ENCODE peak calls at places on chromosomes 13 and 19, in nine cellular contexts. One of them, this sample, is unnamed.
A peak's percentile ranks its signal among the peaks of the same experiment; 100 is the strongest.

GRCh38 chr13:110359840-110360301 is 52.8 kb downstream of the COL4A2 start:
- DNase-seq in activated naive CD8-positive, alpha-beta T cell treated with anti-CD3 and anti-CD28 coated beads, Interleukin-2, amount 10 ng/mL, durations not matched to agents 7 days and 5 days: no peak
- DNase-seq in brain microvascular endothelial cell: peak; percentile 97
- DNase-seq in HEK293T: no peak
- DNase-seq in SHP77: no peak
- DNase-seq in fibroblast of the conjunctiva: no peak
- DNase-seq in COR-L47: no peak
- DNase-seq in dorsolateral prefrontal cortex: no peak
- DNase-seq in NCI-H1092 treated with DMSO at 0.1 percent for 48 hours: no peak
- DNase-seq in this sample: no peak

GRCh38 chr13:48412100-48412556 is 785 bp downstream of the LPAR6 start:
- DNase-seq in activated naive CD8-positive, alpha-beta T cell treated with anti-CD3 and anti-CD28 coated beads, Interleukin-2, amount 10 ng/mL, durations not matched to agents 7 days and 5 days: no peak
- DNase-seq in brain microvascular endothelial cell: no peak
- DNase-seq in HEK293T: no peak
- DNase-seq in SHP77: no peak
- DNase-seq in fibroblast of the conjunctiva: no peak
- DNase-seq in COR-L47: no peak
- DNase-seq in dorsolateral prefrontal cortex: no peak
- DNase-seq in NCI-H1092 treated with DMSO at 0.1 percent for 48 hours: no peak
- DNase-seq in this sample: no peak

GRCh38 chr13:114264886-114265611 is 16.4 kb upstream of the UPF3A start:
- DNase-seq in activated naive CD8-positive, alpha-beta T cell treated with anti-CD3 and anti-CD28 coated beads, Interleukin-2, amount 10 ng/mL, durations not matched to agents 7 days and 5 days: no peak
- DNase-seq in brain microvascular endothelial cell: peak; percentile 87
- DNase-seq in HEK293T: no peak
- DNase-seq in SHP77: no peak
- DNase-seq in fibroblast of the conjunctiva: no peak
- DNase-seq in COR-L47: no peak
- DNase-seq in dorsolateral prefrontal cortex: no peak
- DNase-seq in NCI-H1092 treated with DMSO at 0.1 percent for 48 hours: no peak
- DNase-seq in this sample: no peak

GRCh38 chr13:71079638-71080037 is 787.4 kb downstream of the DACH1 start:
- DNase-seq in activated naive CD8-positive, alpha-beta T cell treated with anti-CD3 and anti-CD28 coated beads, Interleukin-2, amount 10 ng/mL, durations not matched to agents 7 days and 5 days: no peak
- DNase-seq in brain microvascular endothelial cell: peak; percentile 36
- DNase-seq in HEK293T: no peak
- DNase-seq in SHP77: no peak
- DNase-seq in fibroblast of the conjunctiva: no peak
- DNase-seq in COR-L47: no peak
- DNase-seq in dorsolateral prefrontal cortex: no peak
- DNase-seq in NCI-H1092 treated with DMSO at 0.1 percent for 48 hours: no peak
- DNase-seq in this sample: peak; percentile 38

GRCh38 chr13:113320226-113320875 is 23.3 kb downstream of the LAMP1 start:
- DNase-seq in activated naive CD8-positive, alpha-beta T cell treated with anti-CD3 and anti-CD28 coated beads, Interleukin-2, amount 10 ng/mL, durations not matched to agents 7 days and 5 days: no peak
- DNase-seq in brain microvascular endothelial cell: no peak
- DNase-seq in HEK293T: no peak
- DNase-seq in SHP77: no peak
- DNase-seq in fibroblast of the conjunctiva: no peak
- DNase-seq in COR-L47: no peak
- DNase-seq in dorsolateral prefrontal cortex: no peak
- DNase-seq in NCI-H1092 treated with DMSO at 0.1 percent for 48 hours: no peak
- DNase-seq in this sample: no peak

GRCh38 chr19:50427997-50428425 is 4.7 kb upstream of the MYBPC2 start:
- DNase-seq in activated naive CD8-positive, alpha-beta T cell treated with anti-CD3 and anti-CD28 coated beads, Interleukin-2, amount 10 ng/mL, durations not matched to agents 7 days and 5 days: no peak
- DNase-seq in brain microvascular endothelial cell: peak; percentile 73
- DNase-seq in HEK293T: no peak
- DNase-seq in SHP77: no peak
- DNase-seq in fibroblast of the conjunctiva: peak; percentile 30
- DNase-seq in COR-L47: no peak
- DNase-seq in dorsolateral prefrontal cortex: peak; percentile 57
- DNase-seq in NCI-H1092 treated with DMSO at 0.1 percent for 48 hours: no peak
- DNase-seq in this sample: peak; percentile 42

GRCh38 chr19:37654118-37654517 is 1.1 kb downstream of the ZFP30 start:
- DNase-seq in activated naive CD8-positive, alpha-beta T cell treated with anti-CD3 and anti-CD28 coated beads, Interleukin-2, amount 10 ng/mL, durations not matched to agents 7 days and 5 days: no peak
- DNase-seq in brain microvascular endothelial cell: no peak
- DNase-seq in HEK293T: no peak
- DNase-seq in SHP77: no peak
- DNase-seq in fibroblast of the conjunctiva: no peak
- DNase-seq in COR-L47: no peak
- DNase-seq in dorsolateral prefrontal cortex: no peak
- DNase-seq in NCI-H1092 treated with DMSO at 0.1 percent for 48 hours: no peak
- DNase-seq in this sample: peak; percentile 46

GRCh38 chr19:11463391-11463790 is 17.5 kb downstream of the ELAVL3 start:
- DNase-seq in activated naive CD8-positive, alpha-beta T cell treated with anti-CD3 and anti-CD28 coated beads, Interleukin-2, amount 10 ng/mL, durations not matched to agents 7 days and 5 days: no peak
- DNase-seq in brain microvascular endothelial cell: no peak
- DNase-seq in HEK293T: no peak
- DNase-seq in SHP77: no peak
- DNase-seq in fibroblast of the conjunctiva: no peak
- DNase-seq in COR-L47: no peak
- DNase-seq in dorsolateral prefrontal cortex: no peak
- DNase-seq in NCI-H1092 treated with DMSO at 0.1 percent for 48 hours: no peak
- DNase-seq in this sample: no peak

GRCh38 chr13:105634059-105634458 is 901.4 kb downstream of the EFNB2 start:
- DNase-seq in activated naive CD8-positive, alpha-beta T cell treated with anti-CD3 and anti-CD28 coated beads, Interleukin-2, amount 10 ng/mL, durations not matched to agents 7 days and 5 days: no peak
- DNase-seq in brain microvascular endothelial cell: peak; percentile 21
- DNase-seq in HEK293T: no peak
- DNase-seq in SHP77: no peak
- DNase-seq in fibroblast of the conjunctiva: no peak
- DNase-seq in COR-L47: no peak
- DNase-seq in dorsolateral prefrontal cortex: no peak
- DNase-seq in NCI-H1092 treated with DMSO at 0.1 percent for 48 hours: no peak
- DNase-seq in this sample: no peak

GRCh38 chr19:4443966-4444764 is 13.4 kb downstream of the UBXN6 start:
- DNase-seq in activated naive CD8-positive, alpha-beta T cell treated with anti-CD3 and anti-CD28 coated beads, Interleukin-2, amount 10 ng/mL, durations not matched to agents 7 days and 5 days: no peak
- DNase-seq in brain microvascular endothelial cell: no peak
- DNase-seq in HEK293T: no peak
- DNase-seq in SHP77: no peak
- DNase-seq in fibroblast of the conjunctiva: no peak
- DNase-seq in COR-L47: no peak
- DNase-seq in dorsolateral prefrontal cortex: no peak
- DNase-seq in NCI-H1092 treated with DMSO at 0.1 percent for 48 hours: no peak
- DNase-seq in this sample: no peak

GRCh38 chr19:18741566-18742121 is 49.5 kb downstream of the COMP start:
- DNase-seq in activated naive CD8-positive, alpha-beta T cell treated with anti-CD3 and anti-CD28 coated beads, Interleukin-2, amount 10 ng/mL, durations not matched to agents 7 days and 5 days: no peak
- DNase-seq in brain microvascular endothelial cell: no peak
- DNase-seq in HEK293T: no peak
- DNase-seq in SHP77: peak; percentile 30
- DNase-seq in fibroblast of the conjunctiva: no peak
- DNase-seq in COR-L47: peak; percentile 82
- DNase-seq in dorsolateral prefrontal cortex: no peak
- DNase-seq in NCI-H1092 treated with DMSO at 0.1 percent for 48 hours: peak; percentile 55
- DNase-seq in this sample: peak; percentile 90

GRCh38 chr19:47863514-47863936 is 4.5 kb downstream of the TPRX2 start:
- DNase-seq in activated naive CD8-positive, alpha-beta T cell treated with anti-CD3 and anti-CD28 coated beads, Interleukin-2, amount 10 ng/mL, durations not matched to agents 7 days and 5 days: peak; percentile 89
- DNase-seq in brain microvascular endothelial cell: peak; percentile 65
- DNase-seq in HEK293T: peak; percentile 89
- DNase-seq in SHP77: peak; percentile 64
- DNase-seq in fibroblast of the conjunctiva: peak; percentile 47
- DNase-seq in COR-L47: peak; percentile 36
- DNase-seq in dorsolateral prefrontal cortex: peak; percentile 74
- DNase-seq in NCI-H1092 treated with DMSO at 0.1 percent for 48 hours: peak; percentile 27
- DNase-seq in this sample: peak; percentile 70

GRCh38 chr13:40388617-40389016 is 277.8 kb downstream of the FOXO1 start:
- DNase-seq in activated naive CD8-positive, alpha-beta T cell treated with anti-CD3 and anti-CD28 coated beads, Interleukin-2, amount 10 ng/mL, durations not matched to agents 7 days and 5 days: peak; percentile 77
- DNase-seq in brain microvascular endothelial cell: peak; percentile 47
- DNase-seq in HEK293T: no peak
- DNase-seq in SHP77: peak; percentile 9
- DNase-seq in fibroblast of the conjunctiva: no peak
- DNase-seq in COR-L47: no peak
- DNase-seq in dorsolateral prefrontal cortex: no peak
- DNase-seq in NCI-H1092 treated with DMSO at 0.1 percent for 48 hours: no peak
- DNase-seq in this sample: no peak

GRCh38 chr13:23488442-23488841 is 54.9 kb upstream of the SACS start:
- DNase-seq in activated naive CD8-positive, alpha-beta T cell treated with anti-CD3 and anti-CD28 coated beads, Interleukin-2, amount 10 ng/mL, durations not matched to agents 7 days and 5 days: no peak
- DNase-seq in brain microvascular endothelial cell: peak; percentile 90
- DNase-seq in HEK293T: no peak
- DNase-seq in SHP77: peak; percentile 96
- DNase-seq in fibroblast of the conjunctiva: no peak
- DNase-seq in COR-L47: peak; percentile 72
- DNase-seq in dorsolateral prefrontal cortex: no peak
- DNase-seq in NCI-H1092 treated with DMSO at 0.1 percent for 48 hours: peak; percentile 66
- DNase-seq in this sample: no peak

GRCh38 chr19:32387701-32388392 is 17.7 kb upstream of the DPY19L3 start:
- DNase-seq in activated naive CD8-positive, alpha-beta T cell treated with anti-CD3 and anti-CD28 coated beads, Interleukin-2, amount 10 ng/mL, durations not matched to agents 7 days and 5 days: no peak
- DNase-seq in brain microvascular endothelial cell: peak; percentile 38
- DNase-seq in HEK293T: no peak
- DNase-seq in SHP77: no peak
- DNase-seq in fibroblast of the conjunctiva: peak; percentile 65
- DNase-seq in COR-L47: no peak
- DNase-seq in dorsolateral prefrontal cortex: no peak
- DNase-seq in NCI-H1092 treated with DMSO at 0.1 percent for 48 hours: no peak
- DNase-seq in this sample: peak; percentile 78

GRCh38 chr13:94239135-94239534 is 240.3 kb downstream of the DCT start:
- DNase-seq in activated naive CD8-positive, alpha-beta T cell treated with anti-CD3 and anti-CD28 coated beads, Interleukin-2, amount 10 ng/mL, durations not matched to agents 7 days and 5 days: no peak
- DNase-seq in brain microvascular endothelial cell: peak; percentile 78
- DNase-seq in HEK293T: no peak
- DNase-seq in SHP77: no peak
- DNase-seq in fibroblast of the conjunctiva: no peak
- DNase-seq in COR-L47: no peak
- DNase-seq in dorsolateral prefrontal cortex: no peak
- DNase-seq in NCI-H1092 treated with DMSO at 0.1 percent for 48 hours: no peak
- DNase-seq in this sample: no peak

This sample was measured in NCI-H69.